ENCODE peak calls at places on chromosomes 5 and 9, in ten cellular contexts. One of them, this sample, is unnamed.

GRCh38 chr5:13816126-13816525 is 128.4 kb downstream of the DNAH5 start:
- DNase-seq in endothelial cell: no peak
- DNase-seq in AG04449: no peak
- DNase-seq in CD8-positive, alpha-beta T cell: no peak
- DNase-seq in HFFc6: no peak
- DNase-seq in heart left ventricle: no peak
- DNase-seq in AG10803: no peak
- DNase-seq in uterus: no peak
- DNase-seq in lower lobe of right lung: no peak
- DNase-seq in nephron progenitor cell: no peak
- DNase-seq in this sample: no peak

GRCh38 chr5:122091942-122092600 is 14.0 kb upstream of the LOX start:
- DNase-seq in endothelial cell: no peak
- DNase-seq in AG04449: peak; percentile 77
- DNase-seq in CD8-positive, alpha-beta T cell: no peak
- DNase-seq in HFFc6: peak; percentile 74
- DNase-seq in heart left ventricle: no peak
- DNase-seq in AG10803: peak; percentile 79
- DNase-seq in uterus: no peak
- DNase-seq in lower lobe of right lung: no peak
- DNase-seq in nephron progenitor cell: no peak
- DNase-seq in this sample: no peak

GRCh38 chr5:101590384-101590783 is 687.3 kb upstream of the ST8SIA4 start:
- DNase-seq in endothelial cell: no peak
- DNase-seq in AG04449: no peak
- DNase-seq in CD8-positive, alpha-beta T cell: no peak
- DNase-seq in HFFc6: no peak
- DNase-seq in heart left ventricle: no peak
- DNase-seq in AG10803: no peak
- DNase-seq in uterus: no peak
- DNase-seq in lower lobe of right lung: no peak
- DNase-seq in nephron progenitor cell: no peak
- DNase-seq in this sample: no peak

GRCh38 chr5:55913396-55914140 is 62.4 kb downstream of the IL31RA start:
- DNase-seq in endothelial cell: no peak
- DNase-seq in AG04449: no peak
- DNase-seq in CD8-positive, alpha-beta T cell: no peak
- DNase-seq in HFFc6: no peak
- DNase-seq in heart left ventricle: no peak
- DNase-seq in AG10803: no peak
- DNase-seq in uterus: no peak
- DNase-seq in lower lobe of right lung: no peak
- DNase-seq in nephron progenitor cell: no peak
- DNase-seq in this sample: no peak

GRCh38 chr5:1322036-1322903 is 22.6 kb downstream of the CLPTM1L start:
- DNase-seq in endothelial cell: no peak
- DNase-seq in AG04449: no peak
- DNase-seq in CD8-positive, alpha-beta T cell: no peak
- DNase-seq in HFFc6: no peak
- DNase-seq in heart left ventricle: no peak
- DNase-seq in AG10803: no peak
- DNase-seq in uterus: peak; percentile 10
- DNase-seq in lower lobe of right lung: peak; percentile 37
- DNase-seq in nephron progenitor cell: no peak
- DNase-seq in this sample: no peak

GRCh38 chr5:74378464-74378863 is 262.1 kb downstream of the ENC1 start:
- DNase-seq in endothelial cell: no peak
- DNase-seq in AG04449: peak; percentile 28
- DNase-seq in CD8-positive, alpha-beta T cell: no peak
- DNase-seq in HFFc6: peak; percentile 39
- DNase-seq in heart left ventricle: no peak
- DNase-seq in AG10803: peak; percentile 81
- DNase-seq in uterus: no peak
- DNase-seq in lower lobe of right lung: no peak
- DNase-seq in nephron progenitor cell: no peak
- DNase-seq in this sample: no peak

GRCh38 chr5:133565993-133566392 is 46.3 kb downstream of the FSTL4 start:
- DNase-seq in endothelial cell: peak; percentile 58
- DNase-seq in AG04449: no peak
- DNase-seq in CD8-positive, alpha-beta T cell: no peak
- DNase-seq in HFFc6: no peak
- DNase-seq in heart left ventricle: no peak
- DNase-seq in AG10803: peak; percentile 9
- DNase-seq in uterus: no peak
- DNase-seq in lower lobe of right lung: no peak
- DNase-seq in nephron progenitor cell: peak; percentile 84
- DNase-seq in this sample: no peak

GRCh38 chr5:89351975-89352374 is 469.0 kb upstream of the MEF2C start:
- DNase-seq in endothelial cell: no peak
- DNase-seq in AG04449: no peak
- DNase-seq in CD8-positive, alpha-beta T cell: no peak
- DNase-seq in HFFc6: peak; percentile 28
- DNase-seq in heart left ventricle: no peak
- DNase-seq in AG10803: peak; percentile 8
- DNase-seq in uterus: no peak
- DNase-seq in lower lobe of right lung: no peak
- DNase-seq in nephron progenitor cell: no peak
- DNase-seq in this sample: no peak

GRCh38 chr5:157994271-157994691 is 135.3 kb upstream of the CLINT1 start:
- DNase-seq in endothelial cell: no peak
- DNase-seq in AG04449: no peak
- DNase-seq in CD8-positive, alpha-beta T cell: no peak
- DNase-seq in HFFc6: no peak
- DNase-seq in heart left ventricle: no peak
- DNase-seq in AG10803: no peak
- DNase-seq in uterus: no peak
- DNase-seq in lower lobe of right lung: no peak
- DNase-seq in nephron progenitor cell: no peak
- DNase-seq in this sample: no peak

GRCh38 chr5:157993201-157993600 is 134.3 kb upstream of the CLINT1 start:
- DNase-seq in endothelial cell: no peak
- DNase-seq in AG04449: no peak
- DNase-seq in CD8-positive, alpha-beta T cell: no peak
- DNase-seq in HFFc6: no peak
- DNase-seq in heart left ventricle: no peak
- DNase-seq in AG10803: no peak
- DNase-seq in uterus: no peak
- DNase-seq in lower lobe of right lung: no peak
- DNase-seq in nephron progenitor cell: no peak
- DNase-seq in this sample: no peak

GRCh38 chr5:157987259-157987658 is 128.3 kb upstream of the CLINT1 start:
- DNase-seq in endothelial cell: no peak
- DNase-seq in AG04449: no peak
- DNase-seq in CD8-positive, alpha-beta T cell: no peak
- DNase-seq in HFFc6: no peak
- DNase-seq in heart left ventricle: no peak
- DNase-seq in AG10803: no peak
- DNase-seq in uterus: no peak
- DNase-seq in lower lobe of right lung: no peak
- DNase-seq in nephron progenitor cell: no peak
- DNase-seq in this sample: no peak

GRCh38 chr5:157989296-157989695 is 130.4 kb upstream of the CLINT1 start:
- DNase-seq in endothelial cell: no peak
- DNase-seq in AG04449: no peak
- DNase-seq in CD8-positive, alpha-beta T cell: no peak
- DNase-seq in HFFc6: peak; percentile 3
- DNase-seq in heart left ventricle: no peak
- DNase-seq in AG10803: no peak
- DNase-seq in uterus: no peak
- DNase-seq in lower lobe of right lung: no peak
- DNase-seq in nephron progenitor cell: no peak
- DNase-seq in this sample: no peak

GRCh38 chr5:157990583-157991181 is 131.7 kb upstream of the CLINT1 start:
- DNase-seq in endothelial cell: no peak
- DNase-seq in AG04449: no peak
- DNase-seq in CD8-positive, alpha-beta T cell: no peak
- DNase-seq in HFFc6: no peak
- DNase-seq in heart left ventricle: no peak
- DNase-seq in AG10803: no peak
- DNase-seq in uterus: no peak
- DNase-seq in lower lobe of right lung: no peak
- DNase-seq in nephron progenitor cell: no peak
- DNase-seq in this sample: no peak
- TF ChIP-seq CTCF in endothelial cell: no peak
- TF ChIP-seq CTCF in AG04449: no peak
- TF ChIP-seq CTCF in CD8-positive, alpha-beta T cell: no peak
- TF ChIP-seq CTCF in HFFc6: no peak
- TF ChIP-seq CTCF in heart left ventricle: no peak
- TF ChIP-seq CTCF in AG10803: no peak
- TF ChIP-seq CTCF in uterus: no peak
- TF ChIP-seq CTCF in lower lobe of right lung: no peak
- TF ChIP-seq CTCF in nephron progenitor cell: no peak
- TF ChIP-seq CTCF in this sample: no peak

DNA sequence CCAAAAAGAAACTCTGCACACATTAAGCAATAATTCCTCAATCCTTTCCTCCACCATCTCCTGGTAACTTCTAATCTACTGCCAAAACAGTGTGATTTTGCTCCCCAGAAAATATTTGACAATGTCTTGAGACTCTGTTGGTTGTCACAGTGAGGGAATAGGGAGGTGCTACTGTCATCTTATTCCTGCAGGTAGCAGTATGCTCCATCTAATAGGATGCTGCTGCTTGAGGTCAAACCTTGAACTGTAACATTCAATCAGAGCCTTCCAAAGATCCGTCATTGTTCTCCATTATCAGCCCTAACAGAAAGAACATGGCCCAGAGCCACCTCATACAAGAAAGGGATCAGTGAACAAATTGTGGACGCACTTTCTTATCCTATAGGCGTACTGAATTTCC is 514.7 kb upstream of the GRIN3A start:
- DNase-seq in endothelial cell: no peak
- DNase-seq in AG04449: no peak
- DNase-seq in CD8-positive, alpha-beta T cell: no peak
- DNase-seq in HFFc6: no peak
- DNase-seq in heart left ventricle: no peak
- DNase-seq in AG10803: no peak
- DNase-seq in uterus: no peak
- DNase-seq in lower lobe of right lung: no peak
- DNase-seq in nephron progenitor cell: no peak
- DNase-seq in this sample: no peak
- TF ChIP-seq CTCF in endothelial cell: no peak
- TF ChIP-seq CTCF in AG04449: no peak
- TF ChIP-seq CTCF in CD8-positive, alpha-beta T cell: no peak
- TF ChIP-seq CTCF in HFFc6: no peak
- TF ChIP-seq CTCF in heart left ventricle: no peak
- TF ChIP-seq CTCF in AG10803: no peak
- TF ChIP-seq CTCF in uterus: no peak
- TF ChIP-seq CTCF in lower lobe of right lung: no peak
- TF ChIP-seq CTCF in nephron progenitor cell: no peak
- TF ChIP-seq CTCF in this sample: no peak

GRCh38 chr9:15501803-15502202 is 9.0 kb downstream of the PSIP1 start:
- DNase-seq in endothelial cell: no peak
- DNase-seq in AG04449: no peak
- DNase-seq in CD8-positive, alpha-beta T cell: no peak
- DNase-seq in HFFc6: no peak
- DNase-seq in heart left ventricle: no peak
- DNase-seq in AG10803: no peak
- DNase-seq in uterus: no peak
- DNase-seq in lower lobe of right lung: no peak
- DNase-seq in nephron progenitor cell: no peak
- DNase-seq in this sample: no peak

GRCh38 chr9:15501179-15501578 is 9.6 kb downstream of the PSIP1 start:
- DNase-seq in endothelial cell: no peak
- DNase-seq in AG04449: no peak
- DNase-seq in CD8-positive, alpha-beta T cell: no peak
- DNase-seq in HFFc6: no peak
- DNase-seq in heart left ventricle: no peak
- DNase-seq in AG10803: no peak
- DNase-seq in uterus: no peak
- DNase-seq in lower lobe of right lung: no peak
- DNase-seq in nephron progenitor cell: no peak
- DNase-seq in this sample: no peak

GRCh38 chr9:15492485-15493150 is 18.2 kb downstream of the PSIP1 start:
- DNase-seq in endothelial cell: no peak
- DNase-seq in AG04449: no peak
- DNase-seq in CD8-positive, alpha-beta T cell: no peak
- DNase-seq in HFFc6: no peak
- DNase-seq in heart left ventricle: no peak
- DNase-seq in AG10803: no peak
- DNase-seq in uterus: no peak
- DNase-seq in lower lobe of right lung: no peak
- DNase-seq in nephron progenitor cell: no peak
- DNase-seq in this sample: no peak

GRCh38 chr9:15499108-15499507 is 11.7 kb downstream of the PSIP1 start:
- DNase-seq in endothelial cell: no peak
- DNase-seq in AG04449: no peak
- DNase-seq in CD8-positive, alpha-beta T cell: no peak
- DNase-seq in HFFc6: no peak
- DNase-seq in heart left ventricle: no peak
- DNase-seq in AG10803: no peak
- DNase-seq in uterus: no peak
- DNase-seq in lower lobe of right lung: no peak
- DNase-seq in nephron progenitor cell: no peak
- DNase-seq in this sample: no peak

DNA sequence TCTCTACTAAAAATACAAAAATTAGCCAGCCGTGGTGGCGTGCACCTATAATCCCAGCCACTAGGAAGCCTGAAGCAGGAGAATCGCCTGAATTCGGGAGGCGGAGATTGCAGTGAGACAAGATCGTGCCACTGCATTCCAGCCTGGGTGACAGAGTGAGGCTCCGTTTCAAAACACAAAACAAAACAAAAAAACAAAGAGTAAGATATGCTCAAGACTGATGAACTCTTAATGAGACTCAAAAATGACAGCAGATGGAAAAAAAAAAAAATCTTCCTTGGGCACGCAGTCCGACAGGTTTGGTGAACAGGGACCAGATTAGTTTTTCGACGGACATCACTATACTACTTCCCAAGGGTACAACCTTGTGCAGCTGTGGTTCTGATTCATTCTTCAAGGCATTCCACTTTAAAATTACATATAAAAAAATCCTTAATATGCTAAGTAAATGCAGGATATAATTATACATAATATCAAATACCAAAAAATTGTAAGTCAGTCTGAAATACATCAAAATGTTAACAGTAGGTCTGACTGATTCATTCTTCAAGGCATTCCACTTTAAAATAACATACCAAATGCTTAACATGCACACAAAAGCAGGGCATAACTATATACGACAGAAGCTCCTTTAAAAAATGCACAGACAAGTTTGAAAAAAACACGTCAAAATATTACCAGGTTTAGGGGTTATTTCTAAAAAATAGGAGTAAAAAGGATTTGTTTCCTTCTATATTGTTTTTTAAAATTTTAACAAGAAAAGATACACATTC is 12.3 kb downstream of the PSIP1 start:
- DNase-seq in endothelial cell: no peak
- DNase-seq in AG04449: no peak
- DNase-seq in CD8-positive, alpha-beta T cell: no peak
- DNase-seq in HFFc6: no peak
- DNase-seq in heart left ventricle: no peak
- DNase-seq in AG10803: no peak
- DNase-seq in uterus: no peak
- DNase-seq in lower lobe of right lung: no peak
- DNase-seq in nephron progenitor cell: no peak
- DNase-seq in this sample: no peak
- TF ChIP-seq CTCF in endothelial cell: no peak
- TF ChIP-seq CTCF in AG04449: no peak
- TF ChIP-seq CTCF in CD8-positive, alpha-beta T cell: no peak
- TF ChIP-seq CTCF in HFFc6: no peak
- TF ChIP-seq CTCF in heart left ventricle: no peak
- TF ChIP-seq CTCF in AG10803: no peak
- TF ChIP-seq CTCF in uterus: no peak
- TF ChIP-seq CTCF in lower lobe of right lung: no peak
- TF ChIP-seq CTCF in nephron progenitor cell: no peak
- TF ChIP-seq CTCF in this sample: no peak

GRCh38 chr5:171614511-171614910 is 171.1 kb upstream of the SMIM23 start:
- DNase-seq in endothelial cell: no peak
- DNase-seq in AG04449: no peak
- DNase-seq in CD8-positive, alpha-beta T cell: no peak
- DNase-seq in HFFc6: no peak
- DNase-seq in heart left ventricle: no peak
- DNase-seq in AG10803: no peak
- DNase-seq in uterus: no peak
- DNase-seq in lower lobe of right lung: no peak
- DNase-seq in nephron progenitor cell: no peak
- DNase-seq in this sample: no peak
- TF ChIP-seq CTCF in endothelial cell: no peak
- TF ChIP-seq CTCF in AG04449: no peak
- TF ChIP-seq CTCF in CD8-positive, alpha-beta T cell: no peak
- TF ChIP-seq CTCF in HFFc6: no peak
- TF ChIP-seq CTCF in heart left ventricle: no peak
- TF ChIP-seq CTCF in AG10803: no peak
- TF ChIP-seq CTCF in uterus: no peak
- TF ChIP-seq CTCF in lower lobe of right lung: no peak
- TF ChIP-seq CTCF in nephron progenitor cell: no peak
- TF ChIP-seq CTCF in this sample: no peak